ENCODE peak calls at places on chromosome 7, in six cellular contexts. J is GM12878, V is HCT116, C is SK-N-SH, I is HepG2, L is K562. E is an unnamed sample.

GRCh38 chr7:26891400-26892355 is 27.3 kb upstream of the SKAP2 start:
- DNase-seq in J (peak), V (no peak), C (no peak), I (no peak), L (no peak), E (no peak)

GRCh38 chr7:100835903-100836811 is 8.8 kb upstream of the EPHB4 start:
- DNase-seq in J (no peak), V (no peak), C (peak), I (no peak), L (no peak), E (no peak)

GRCh38 chr7:33757563-33758165 is 147.7 kb upstream of the BMPER start:
- DNase-seq in J (no peak), V (no peak), C (peak), I (peak), L (peak), E (peak)

GRCh38 chr7:131225619-131226101 is 102.0 kb upstream of the MKLN1 start:
- DNase-seq in J (no peak), V (no peak), C (no peak), I (peak), L (no peak), E (no peak)

GRCh38 chr7:77425151-77426051 is 9.3 kb upstream of the GSAP start:
- DNase-seq in J (no peak), V (peak), C (peak), I (peak), L (no peak), E (no peak)

GRCh38 chr7:104980969-104981670 is 32.9 kb upstream of the KMT2E start:
- DNase-seq in J (no peak), V (peak), C (peak), I (peak), L (peak), E (no peak)

GRCh38 chr7:112204072-112204775 is 2.0 kb downstream of the DOCK4 start:
- DNase-seq in J (no peak), V (no peak), C (peak), I (no peak), L (no peak), E (no peak)

GRCh38 chr7:126755381-126755780 is 497.4 kb downstream of the GRM8 start:
- DNase-seq in J (no peak), V (no peak), C (no peak), I (no peak), L (no peak), E (no peak)

GRCh38 chr7:95441042-95441823 is 6.4 kb upstream of the PON2 start:
- DNase-seq in J (no peak), V (no peak), C (no peak), I (peak), L (no peak), E (no peak)

GRCh38 chr7:107564553-107565298 is 955 bp downstream of the DUS4L start:
- DNase-seq in J (no peak), V (peak), C (no peak), I (no peak), L (no peak), E (no peak)

GRCh38 chr7:101823086-101823485 is 5.7 kb downstream of the CUX1 start:
- DNase-seq in J (no peak), V (no peak), C (no peak), I (no peak), L (no peak), E (no peak)

GRCh38 chr7:96169439-96169838 is 152.5 kb downstream of the SLC25A13 start:
- DNase-seq in J (no peak), V (no peak), C (no peak), I (no peak), L (no peak), E (no peak)

GRCh38 chr7:30721211-30721610 is 30.7 kb upstream of the INMT start:
- DNase-seq in J (no peak), V (no peak), C (no peak), I (no peak), L (no peak), E (no peak)

GRCh38 chr7:14639329-14639728 is 263.2 kb downstream of the DGKB start:
- DNase-seq in J (no peak), V (no peak), C (no peak), I (no peak), L (no peak), E (peak)

GRCh38 chr7:100547872-100548271 is 8.9 kb downstream of the AGFG2 start:
- DNase-seq in J (no peak), V (no peak), C (peak), I (no peak), L (peak), E (no peak)

GRCh38 chr7:22333680-22334141 is 23.2 kb downstream of the RAPGEF5 start:
- DNase-seq in J (no peak), V (no peak), C (no peak), I (no peak), L (no peak), E (no peak)

GRCh38 chr7:486216-486743 is 33.4 kb downstream of the PDGFA start:
- DNase-seq in J (no peak), V (no peak), C (no peak), I (no peak), L (no peak), E (no peak)

GRCh38 chr7:106177295-106177690 is 65.2 kb upstream of the SYPL1 start:
- DNase-seq in J (no peak), V (no peak), C (no peak), I (no peak), L (no peak), E (no peak)

GRCh38 chr7:11466517-11467105 is 365.4 kb downstream of the THSD7A start:
- DNase-seq in J (no peak), V (no peak), C (no peak), I (no peak), L (no peak), E (no peak)

GRCh38 chr7:6637544-6638229 is 569 bp downstream of the ZNF316 start:
- DNase-seq in J (no peak), V (no peak), C (peak), I (peak), L (peak), E (peak)

GRCh38 chr7:123120286-123120685 is 79.5 kb downstream of the SLC13A1 start:
- DNase-seq in J (no peak), V (no peak), C (no peak), I (no peak), L (no peak), E (no peak)

GRCh38 chr7:93921607-93922446 is at the start of gene GNG11:
- DNase-seq in J (no peak), V (no peak), C (peak), I (no peak), L (no peak), E (peak)

GRCh38 chr7:82441916-82442478 is 1.6 kb downstream of the CACNA2D1 start:
- DNase-seq in J (no peak), V (no peak), C (peak), I (no peak), L (no peak), E (no peak)

GRCh38 chr7:36348256-36348655 is 41.4 kb upstream of the ANLN start:
- DNase-seq in J (no peak), V (no peak), C (no peak), I (no peak), L (no peak), E (no peak)

GRCh38 chr7:105249216-105249615 is 139.5 kb downstream of the SRPK2 start:
- DNase-seq in J (no peak), V (no peak), C (no peak), I (no peak), L (no peak), E (no peak)

GRCh38 chr7:131692131-131692960 is 135.9 kb upstream of the PODXL start:
- DNase-seq in J (no peak), V (peak), C (peak), I (peak), L (peak), E (peak)

GRCh38 chr7:27167170-27167505 is 1.8 kb upstream of the HOXA9 start:
- DNase-seq in J (no peak), V (no peak), C (peak), I (no peak), L (no peak), E (no peak)

GRCh38 chr7:157709531-157710251 is 372.9 kb downstream of the DNAJB6 start:
- DNase-seq in J (no peak), V (no peak), C (no peak), I (no peak), L (no peak), E (no peak)

GRCh38 chr7:42314696-42315095 is 77.7 kb upstream of the GLI3 start:
- DNase-seq in J (no peak), V (no peak), C (no peak), I (no peak), L (no peak), E (no peak)

GRCh38 chr7:88095-88926 is 104.1 kb upstream of the FAM20C start:
- DNase-seq in J (no peak), V (no peak), C (no peak), I (no peak), L (peak), E (no peak)

GRCh38 chr7:4837814-4838625 is 23.8 kb downstream of the PAPOLB start:
- DNase-seq in J (no peak), V (no peak), C (peak), I (no peak), L (no peak), E (no peak)

GRCh38 chr7:106599343-106599698 is 61.6 kb downstream of the CCDC71L start:
- DNase-seq in J (no peak), V (no peak), C (no peak), I (no peak), L (no peak), E (no peak)

GRCh38 chr7:36283711-36284130 is 105.9 kb upstream of the ANLN start:
- DNase-seq in J (no peak), V (no peak), C (no peak), I (no peak), L (no peak), E (no peak)

GRCh38 chr7:36747251-36747968 is 23.1 kb upstream of the AOAH start:
- DNase-seq in J (no peak), V (no peak), C (no peak), I (no peak), L (no peak), E (no peak)

GRCh38 chr7:79453558-79454324 is at the start of gene MAGI2:
- DNase-seq in J (no peak), V (no peak), C (peak), I (peak), L (no peak), E (no peak)

GRCh38 chr7:50857804-50858203 is 75.1 kb upstream of the GRB10 start:
- DNase-seq in J (no peak), V (no peak), C (no peak), I (no peak), L (no peak), E (no peak)

GRCh38 chr7:33421384-33421783 is 292.0 kb downstream of the BBS9 start:
- DNase-seq in J (no peak), V (no peak), C (no peak), I (no peak), L (no peak), E (no peak)

GRCh38 chr7:14833707-14834106 is 68.8 kb downstream of the DGKB start:
- DNase-seq in J (no peak), V (no peak), C (no peak), I (no peak), L (no peak), E (no peak)

GRCh38 chr7:151759591-151760042 is 117.3 kb downstream of the PRKAG2 start:
- DNase-seq in J (no peak), V (peak), C (peak), I (peak), L (peak), E (peak)

GRCh38 chr7:11394438-11394837 is 420.8 kb downstream of the PHF14 start:
- DNase-seq in J (no peak), V (no peak), C (no peak), I (peak), L (no peak), E (no peak)

GRCh38 chr7:16060492-16060891 is 360.8 kb downstream of the CRPPA start:
- DNase-seq in J (no peak), V (no peak), C (no peak), I (no peak), L (no peak), E (peak)
- TF ChIP-seq JUND in J (no peak), V (no peak), C (no peak), I (no peak), L (no peak), E (no peak)

GRCh38 chr7:90267263-90267858 is 22.4 kb downstream of the CFAP69 start:
- DNase-seq in J (no peak), V (no peak), C (no peak), I (peak), L (no peak), E (no peak)
- TF ChIP-seq JUND in J (no peak), V (no peak), C (no peak), I (no peak), L (no peak), E (no peak)

DNA sequence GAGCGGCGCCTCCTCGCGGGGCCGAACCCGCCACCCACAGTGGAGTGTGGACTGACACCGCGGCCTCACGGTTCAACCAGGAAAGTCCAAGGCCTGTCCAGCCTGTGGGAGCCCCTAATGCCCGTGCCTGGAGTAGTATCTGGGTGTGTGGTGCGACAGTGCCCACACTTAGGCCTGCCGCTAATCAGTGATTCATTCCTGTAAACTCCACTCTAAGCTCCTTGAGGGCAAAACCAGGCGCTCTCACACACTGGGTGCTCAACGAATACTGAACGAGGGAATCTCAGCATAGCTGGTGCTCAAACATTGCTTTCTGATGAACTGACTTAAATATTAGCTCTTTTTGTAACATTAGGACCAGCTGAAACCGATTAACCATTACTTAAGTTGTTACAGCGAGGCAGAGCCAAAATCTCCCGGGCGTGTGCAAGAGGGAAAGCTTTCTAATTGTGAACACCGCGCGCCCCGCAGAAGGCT is 573 bp upstream of the GSDME start:
- DNase-seq in J (no peak), V (no peak), C (peak), I (peak), L (no peak), E (no peak)
- TF ChIP-seq JUND in J (no peak), V (no peak), C (no peak), I (no peak), L (no peak), E (no peak)

GRCh38 chr7:116671111-116671510 is 885 bp upstream of the MET start:
- DNase-seq in J (no peak), V (no peak), C (no peak), I (no peak), L (no peak), E (no peak)

GRCh38 chr7:116672596-116673503 is 854 bp downstream of the MET start:
- DNase-seq in J (no peak), V (no peak), C (peak), I (peak), L (no peak), E (no peak)

GRCh38 chr7:116670409-116671036 is 1.5 kb upstream of the MET start:
- DNase-seq in J (no peak), V (no peak), C (no peak), I (peak), L (no peak), E (no peak)

GRCh38 chr7:116673504-116673865 is 1.5 kb downstream of the MET start:
- DNase-seq in J (no peak), V (no peak), C (no peak), I (no peak), L (no peak), E (no peak)

GRCh38 chr7:116671681-116672595 is at the start of gene MET:
- DNase-seq in J (no peak), V (peak), C (peak), I (peak), L (peak), E (peak)
- TF ChIP-seq JUND in J (no peak), V (peak), C (no peak), I (peak), L (no peak), E (no peak)

GRCh38 chr7:117395743-117396142 is 31.6 kb downstream of the ASZ1 start:
- DNase-seq in J (no peak), V (no peak), C (no peak), I (no peak), L (no peak), E (no peak)

GRCh38 chr7:117402109-117402508 is 25.2 kb downstream of the ASZ1 start:
- DNase-seq in J (no peak), V (no peak), C (no peak), I (no peak), L (no peak), E (no peak)

GRCh38 chr7:117401293-117402002 is 25.8 kb downstream of the ASZ1 start:
- DNase-seq in J (no peak), V (no peak), C (no peak), I (peak), L (peak), E (peak)

GRCh38 chr7:117403737-117404136 is 23.6 kb downstream of the ASZ1 start:
- DNase-seq in J (no peak), V (no peak), C (no peak), I (no peak), L (no peak), E (no peak)

DNA sequence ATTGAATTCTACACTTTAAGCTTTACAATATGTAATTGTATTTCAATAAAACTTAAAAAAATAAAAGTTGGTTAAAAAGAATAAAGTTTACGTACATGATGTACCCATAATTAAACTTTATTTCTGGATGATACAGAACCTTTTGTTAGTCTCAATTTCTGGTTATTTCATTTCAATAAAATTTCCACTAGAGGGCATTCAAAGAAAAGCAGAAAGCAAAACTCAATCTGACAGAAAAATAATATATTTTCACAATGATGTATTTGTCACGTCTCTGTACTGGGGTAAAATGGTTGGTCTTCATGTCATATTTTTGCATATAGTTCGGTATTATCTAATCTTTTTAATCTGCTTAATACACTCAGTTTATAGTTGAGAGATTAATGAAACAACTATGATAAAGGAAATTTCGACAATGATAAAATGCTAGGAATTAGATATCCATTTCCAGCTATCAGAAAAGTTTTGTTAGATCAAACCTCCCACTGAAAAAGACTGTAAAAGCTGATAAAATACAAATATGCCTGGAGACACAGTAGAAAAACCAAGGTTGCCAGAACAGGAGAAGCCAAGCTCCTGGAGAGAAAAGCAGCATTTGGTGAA is 27.4 kb downstream of the ASZ1 start:
- DNase-seq in J (no peak), V (no peak), C (no peak), I (no peak), L (no peak), E (peak)
- TF ChIP-seq JUND in J (no peak), V (no peak), C (no peak), I (no peak), L (no peak), E (no peak)

DNA sequence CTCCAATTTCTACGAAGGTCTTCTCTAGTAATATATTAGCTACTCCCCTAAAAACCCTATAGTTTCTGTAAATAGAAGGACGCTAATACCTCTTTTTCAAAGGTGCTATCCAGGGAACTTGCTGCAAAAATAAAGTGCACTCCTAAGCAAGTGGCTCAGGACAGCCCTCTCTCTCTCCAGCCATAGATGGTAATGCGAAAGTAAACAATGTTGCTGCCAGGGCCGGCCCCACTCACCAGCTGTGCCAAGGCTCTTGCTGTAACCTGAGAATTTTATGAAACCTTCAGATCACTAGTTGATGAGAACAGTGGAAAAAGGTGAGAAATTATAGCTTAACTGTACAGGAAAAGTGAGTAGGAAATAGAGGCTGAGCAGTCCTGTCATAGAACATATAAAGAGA is 10.9 kb upstream of the TAS2R39 start:
- DNase-seq in J (no peak), V (no peak), C (no peak), I (no peak), L (no peak), E (peak)
- TF ChIP-seq JUND in J (no peak), V (no peak), C (no peak), I (no peak), L (no peak), E (no peak)

DNA sequence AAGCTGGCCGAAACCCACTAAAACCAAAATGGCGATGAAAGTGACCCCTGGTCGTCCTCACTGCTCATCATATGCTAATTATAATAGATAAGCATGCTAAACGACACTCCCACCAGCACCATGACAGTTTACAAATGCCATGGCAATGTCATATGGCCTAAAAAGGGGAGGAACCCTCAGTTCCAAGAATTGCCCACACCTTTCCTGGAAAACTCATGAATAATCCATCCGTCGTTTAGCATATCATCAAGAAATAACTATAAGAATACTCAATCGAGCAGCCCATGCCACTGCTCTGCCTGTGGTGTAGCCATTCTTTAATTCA is 422.0 kb downstream of the CALN1 start:
- DNase-seq in J (no peak), V (no peak), C (no peak), I (no peak), L (no peak), E (no peak)
- TF ChIP-seq JUND in J (no peak), V (no peak), C (no peak), I (no peak), L (no peak), E (no peak)

GRCh38 chr7:132904209-132904608 is 177.7 kb downstream of the CHCHD3 start:
- DNase-seq in J (no peak), V (no peak), C (no peak), I (no peak), L (no peak), E (no peak)
- TF ChIP-seq JUND in J (no peak), V (no peak), C (no peak), I (no peak), L (no peak), E (no peak)